ENCODE peak calls at places on chromosomes 12 and 14, in six cellular contexts. One of them, this sample, is unnamed. For H3K4me1, the result is how much of the 10 kb centered on the place peaks cover.

GRCh38 chr14:88879016-88879415 is 54.6 kb downstream of the TTC8 start:
- DNase-seq in lower lobe of right lung: no peak
- DNase-seq in GM23248: peak
- DNase-seq in body of pancreas: no peak
- DNase-seq in CD4-positive, CD25-positive, alpha-beta regulatory T cell: no peak
- DNase-seq in HCT116: no peak
- DNase-seq in this sample: no peak

GRCh38 chr14:89378119-89378518 is 38.9 kb downstream of the FOXN3 start:
- DNase-seq in lower lobe of right lung: no peak
- DNase-seq in GM23248: peak
- DNase-seq in body of pancreas: no peak
- DNase-seq in CD4-positive, CD25-positive, alpha-beta regulatory T cell: no peak
- DNase-seq in HCT116: no peak
- DNase-seq in this sample: peak

GRCh38 chr14:76939015-76939742 is 89.3 kb downstream of the IRF2BPL start:
- DNase-seq in lower lobe of right lung: no peak
- DNase-seq in GM23248: no peak
- DNase-seq in body of pancreas: no peak
- DNase-seq in CD4-positive, CD25-positive, alpha-beta regulatory T cell: no peak
- DNase-seq in HCT116: no peak
- DNase-seq in this sample: no peak

GRCh38 chr12:115354007-115354452 is 670.1 kb upstream of the TBX3 start:
- DNase-seq in lower lobe of right lung: no peak
- DNase-seq in GM23248: peak
- DNase-seq in body of pancreas: no peak
- DNase-seq in CD4-positive, CD25-positive, alpha-beta regulatory T cell: no peak
- DNase-seq in HCT116: peak
- DNase-seq in this sample: no peak

GRCh38 chr12:44285321-44285720 is 449.4 kb downstream of the TMEM117 start:
- DNase-seq in lower lobe of right lung: no peak
- DNase-seq in GM23248: no peak
- DNase-seq in body of pancreas: no peak
- DNase-seq in CD4-positive, CD25-positive, alpha-beta regulatory T cell: no peak
- DNase-seq in HCT116: no peak
- DNase-seq in this sample: no peak

GRCh38 chr12:26124491-26125450 is at the start of gene BHLHE41:
- DNase-seq in lower lobe of right lung: peak
- DNase-seq in GM23248: peak
- DNase-seq in body of pancreas: peak
- DNase-seq in CD4-positive, CD25-positive, alpha-beta regulatory T cell: no peak
- DNase-seq in HCT116: no peak
- DNase-seq in this sample: no peak

GRCh38 chr12:16913832-16914490 is 308.0 kb upstream of the LMO3 start:
- DNase-seq in lower lobe of right lung: no peak
- DNase-seq in GM23248: no peak
- DNase-seq in body of pancreas: no peak
- DNase-seq in CD4-positive, CD25-positive, alpha-beta regulatory T cell: no peak
- DNase-seq in HCT116: no peak
- DNase-seq in this sample: no peak

GRCh38 chr12:31589582-31589895 is 1.4 kb downstream of the DENND5B start:
- DNase-seq in lower lobe of right lung: no peak
- DNase-seq in GM23248: no peak
- DNase-seq in body of pancreas: no peak
- DNase-seq in CD4-positive, CD25-positive, alpha-beta regulatory T cell: no peak
- DNase-seq in HCT116: no peak
- DNase-seq in this sample: no peak

GRCh38 chr12:32163596-32163995 is 56.9 kb downstream of the BICD1 start:
- DNase-seq in lower lobe of right lung: no peak
- DNase-seq in GM23248: peak
- DNase-seq in body of pancreas: no peak
- DNase-seq in CD4-positive, CD25-positive, alpha-beta regulatory T cell: no peak
- DNase-seq in HCT116: no peak
- DNase-seq in this sample: no peak

GRCh38 chr14:101899263-101899662 is 65.1 kb upstream of the DYNC1H1 start:
- DNase-seq in lower lobe of right lung: no peak
- DNase-seq in GM23248: no peak
- DNase-seq in body of pancreas: no peak
- DNase-seq in CD4-positive, CD25-positive, alpha-beta regulatory T cell: no peak
- DNase-seq in HCT116: no peak
- DNase-seq in this sample: no peak

GRCh38 chr12:57141249-57141648 is 6.2 kb downstream of the LRP1-AS start:
- DNase-seq in lower lobe of right lung: no peak
- DNase-seq in GM23248: no peak
- DNase-seq in body of pancreas: no peak
- DNase-seq in CD4-positive, CD25-positive, alpha-beta regulatory T cell: no peak
- DNase-seq in HCT116: no peak
- DNase-seq in this sample: no peak

GRCh38 chr12:57142727-57143126 is 4.7 kb downstream of the LRP1-AS start:
- DNase-seq in lower lobe of right lung: no peak
- DNase-seq in GM23248: no peak
- DNase-seq in body of pancreas: no peak
- DNase-seq in CD4-positive, CD25-positive, alpha-beta regulatory T cell: no peak
- DNase-seq in HCT116: no peak
- DNase-seq in this sample: no peak

GRCh38 chr12:57139796-57140649 is 7.4 kb downstream of the LRP1-AS start:
- DNase-seq in lower lobe of right lung: no peak
- DNase-seq in GM23248: peak
- DNase-seq in body of pancreas: no peak
- DNase-seq in CD4-positive, CD25-positive, alpha-beta regulatory T cell: no peak
- DNase-seq in HCT116: no peak
- DNase-seq in this sample: no peak

GRCh38 chr12:57143454-57143853 is 4.0 kb downstream of the LRP1-AS start:
- DNase-seq in lower lobe of right lung: no peak
- DNase-seq in GM23248: no peak
- DNase-seq in body of pancreas: no peak
- DNase-seq in CD4-positive, CD25-positive, alpha-beta regulatory T cell: no peak
- DNase-seq in HCT116: no peak
- DNase-seq in this sample: no peak

GRCh38 chr12:57142121-57142520 is 5.3 kb downstream of the LRP1-AS start:
- DNase-seq in lower lobe of right lung: no peak
- DNase-seq in GM23248: no peak
- DNase-seq in body of pancreas: no peak
- DNase-seq in CD4-positive, CD25-positive, alpha-beta regulatory T cell: no peak
- DNase-seq in HCT116: no peak
- DNase-seq in this sample: no peak
- H3K4me1 ChIP-seq in lower lobe of right lung: half or more
- H3K4me1 ChIP-seq in GM23248: half or more
- H3K4me1 ChIP-seq in body of pancreas: under half
- H3K4me1 ChIP-seq in CD4-positive, CD25-positive, alpha-beta regulatory T cell: under half
- H3K4me1 ChIP-seq in HCT116: under half
- H3K4me1 ChIP-seq in this sample: under half

DNA sequence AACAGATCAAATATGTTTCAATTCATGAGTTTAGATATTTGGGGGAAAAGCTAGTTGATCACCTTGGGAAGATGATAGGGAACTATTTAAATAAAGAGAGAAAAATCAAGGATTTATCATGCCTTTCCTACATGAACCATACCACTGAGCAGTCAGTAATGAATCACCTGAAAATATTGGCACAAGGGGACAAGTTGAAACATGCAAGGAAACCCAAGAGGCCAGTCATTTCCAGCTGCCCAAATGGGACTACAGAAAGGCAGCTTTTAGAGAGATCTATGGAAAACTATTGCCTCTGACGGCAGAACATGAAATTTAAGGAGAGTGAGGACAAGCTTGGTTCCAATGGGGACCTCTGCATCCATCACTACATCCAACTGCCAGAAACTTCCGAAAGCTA is 14.1 kb upstream of the ETV6 start:
- DNase-seq in lower lobe of right lung: no peak
- DNase-seq in GM23248: peak
- DNase-seq in body of pancreas: no peak
- DNase-seq in CD4-positive, CD25-positive, alpha-beta regulatory T cell: no peak
- DNase-seq in HCT116: no peak
- DNase-seq in this sample: no peak
- H3K27ac ChIP-seq in lower lobe of right lung: no peak
- H3K27ac ChIP-seq in GM23248: no peak
- H3K27ac ChIP-seq in body of pancreas: no peak
- H3K27ac ChIP-seq in CD4-positive, CD25-positive, alpha-beta regulatory T cell: no peak
- H3K27ac ChIP-seq in HCT116: no peak
- H3K27ac ChIP-seq in this sample: no peak

DNA sequence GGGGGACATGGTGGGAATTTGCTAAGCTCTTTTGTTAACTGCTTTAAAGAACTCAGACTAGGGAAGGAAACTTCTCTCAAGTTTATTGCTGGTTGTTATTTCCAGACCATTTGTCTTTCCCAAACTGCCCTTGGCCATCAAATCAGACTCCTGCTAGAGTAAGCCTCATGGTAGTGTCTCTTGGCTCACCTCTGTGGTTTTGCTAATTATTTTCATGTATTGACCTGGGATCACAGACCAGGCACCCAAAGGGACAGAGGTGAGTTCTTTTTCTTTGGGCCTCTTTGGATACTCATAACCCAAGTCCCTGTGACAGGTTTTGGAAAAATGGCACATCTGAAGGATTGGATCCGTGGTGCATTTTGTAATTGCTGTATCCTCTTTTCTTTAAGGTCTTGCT is 11.2 kb downstream of the ETV6 start:
- DNase-seq in lower lobe of right lung: no peak
- DNase-seq in GM23248: no peak
- DNase-seq in body of pancreas: no peak
- DNase-seq in CD4-positive, CD25-positive, alpha-beta regulatory T cell: no peak
- DNase-seq in HCT116: no peak
- DNase-seq in this sample: no peak
- H3K4me1 ChIP-seq in lower lobe of right lung: half or more
- H3K4me1 ChIP-seq in GM23248: under half
- H3K4me1 ChIP-seq in body of pancreas: under half
- H3K4me1 ChIP-seq in CD4-positive, CD25-positive, alpha-beta regulatory T cell: under half
- H3K4me1 ChIP-seq in HCT116: under half
- H3K4me1 ChIP-seq in this sample: under half

DNA sequence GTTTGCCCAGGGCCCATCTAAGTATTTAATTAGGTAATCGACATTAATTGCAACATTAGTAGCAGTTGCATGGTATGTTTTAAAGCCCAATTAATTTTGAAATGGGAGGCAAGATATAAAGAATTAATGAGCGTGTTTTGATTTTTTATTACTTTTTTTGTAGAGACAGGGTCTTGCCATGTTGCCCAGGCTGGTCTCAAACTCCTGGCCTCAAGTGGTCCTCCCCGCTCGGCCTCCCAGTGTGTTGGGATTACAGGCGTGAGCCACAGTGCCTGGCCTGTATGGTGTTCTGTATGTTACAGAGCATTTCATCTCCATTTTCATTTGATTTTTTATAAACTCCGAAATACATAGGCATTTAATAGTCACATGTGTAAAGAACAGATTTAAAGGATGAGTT is 856 bp downstream of the GOLGA5 start:
- DNase-seq in lower lobe of right lung: no peak
- DNase-seq in GM23248: peak
- DNase-seq in body of pancreas: no peak
- DNase-seq in CD4-positive, CD25-positive, alpha-beta regulatory T cell: no peak
- DNase-seq in HCT116: no peak
- DNase-seq in this sample: no peak
- H3K27ac ChIP-seq in lower lobe of right lung: peak
- H3K27ac ChIP-seq in GM23248: peak
- H3K27ac ChIP-seq in body of pancreas: peak
- H3K27ac ChIP-seq in CD4-positive, CD25-positive, alpha-beta regulatory T cell: peak
- H3K27ac ChIP-seq in HCT116: peak
- H3K27ac ChIP-seq in this sample: peak

GRCh38 chr12:19453961-19454360 is 14.7 kb downstream of the AEBP2 start:
- DNase-seq in lower lobe of right lung: no peak
- DNase-seq in GM23248: no peak
- DNase-seq in body of pancreas: no peak
- DNase-seq in CD4-positive, CD25-positive, alpha-beta regulatory T cell: no peak
- DNase-seq in HCT116: no peak
- DNase-seq in this sample: no peak
- H3K4me1 ChIP-seq in lower lobe of right lung: under half
- H3K4me1 ChIP-seq in GM23248: under half
- H3K4me1 ChIP-seq in body of pancreas: under half
- H3K4me1 ChIP-seq in CD4-positive, CD25-positive, alpha-beta regulatory T cell: under half
- H3K4me1 ChIP-seq in HCT116: under half
- H3K4me1 ChIP-seq in this sample: under half